ENCODE peak calls at places on chromosome 6, in six cellular contexts. K, Q, Z, R, M and P are unnamed samples.
A peak's percentile ranks its signal among the peaks of the same experiment; 100 is the strongest.

GRCh38 chr6:33696538-33697518 is 14.7 kb downstream of the UQCC2 start:
- DNase-seq in K (peak; percentile 79), Q (no peak), Z (no peak), R (peak; percentile 77), M (peak; percentile 62), P (peak; percentile 56)

GRCh38 chr6:89301586-89302194 is 13.4 kb downstream of the GABRR2 start:
- DNase-seq in K (no peak), Q (no peak), Z (no peak), R (no peak), M (no peak), P (no peak)

GRCh38 chr6:75257661-75258060 is 14.1 kb upstream of the COX7A2 start:
- DNase-seq in K (no peak), Q (no peak), Z (no peak), R (no peak), M (no peak), P (no peak)

GRCh38 chr6:151400473-151400872 is 9.1 kb upstream of the ZBTB2 start:
- DNase-seq in K (peak; percentile 31), Q (no peak), Z (no peak), R (no peak), M (no peak), P (no peak)

GRCh38 chr6:14066782-14067406 is 50.7 kb upstream of the CD83 start:
- DNase-seq in K (peak; percentile 53), Q (no peak), Z (no peak), R (peak; percentile 73), M (peak; percentile 64), P (no peak)

GRCh38 chr6:119129968-119130484 is 51.6 kb upstream of the FAM184A start:
- DNase-seq in K (peak; percentile 39), Q (no peak), Z (no peak), R (peak; percentile 22), M (no peak), P (no peak)

GRCh38 chr6:45154679-45155078 is 173.5 kb upstream of the RUNX2 start:
- DNase-seq in K (no peak), Q (no peak), Z (no peak), R (no peak), M (no peak), P (no peak)

GRCh38 chr6:3088853-3089445 is 20.7 kb downstream of the RIPK1 start:
- DNase-seq in K (peak; percentile 40), Q (no peak), Z (no peak), R (no peak), M (no peak), P (no peak)

GRCh38 chr6:11203306-11204009 is 29.0 kb downstream of the NEDD9 start:
- DNase-seq in K (no peak), Q (no peak), Z (no peak), R (no peak), M (no peak), P (no peak)

GRCh38 chr6:150492507-150492906 is 107.2 kb upstream of the PLEKHG1 start:
- DNase-seq in K (no peak), Q (no peak), Z (no peak), R (peak; percentile 93), M (no peak), P (no peak)

GRCh38 chr6:43477235-43478007 is at the start of gene TJAP1:
- DNase-seq in K (peak; percentile 70), Q (peak; percentile 99), Z (peak; percentile 96), R (peak; percentile 98), M (peak; percentile 93), P (peak; percentile 96)

GRCh38 chr6:157648561-157648960 is 174.5 kb upstream of the SNX9 start:
- DNase-seq in K (no peak), Q (no peak), Z (no peak), R (no peak), M (no peak), P (no peak)

GRCh38 chr6:119479860-119480655 is 130.5 kb upstream of the MAN1A1 start:
- DNase-seq in K (peak; percentile 20), Q (no peak), Z (no peak), R (no peak), M (no peak), P (no peak)

GRCh38 chr6:139262519-139263300 is 29.1 kb downstream of the TXLNB start:
- DNase-seq in K (no peak), Q (peak; percentile 34), Z (no peak), R (no peak), M (peak; percentile 44), P (no peak)

GRCh38 chr6:108904731-108905130 is 56.5 kb downstream of the ARMC2 start:
- DNase-seq in K (no peak), Q (no peak), Z (no peak), R (no peak), M (peak; percentile 32), P (no peak)

GRCh38 chr6:14924126-14925024 is 321.5 kb upstream of the JARID2 start:
- DNase-seq in K (no peak), Q (no peak), Z (no peak), R (peak; percentile 12), M (no peak), P (no peak)

GRCh38 chr6:321158-321438 is 28.8 kb downstream of the DUSP22 start:
- DNase-seq in K (no peak), Q (no peak), Z (no peak), R (no peak), M (no peak), P (no peak)

GRCh38 chr6:43292763-43293318 is 5.2 kb upstream of the SLC22A7 start:
- DNase-seq in K (no peak), Q (no peak), Z (no peak), R (no peak), M (no peak), P (no peak)

GRCh38 chr6:134764741-134765140 is 185.2 kb downstream of the ALDH8A1 start:
- DNase-seq in K (no peak), Q (no peak), Z (no peak), R (no peak), M (no peak), P (no peak)

GRCh38 chr6:168641455-168641854 is 200.5 kb downstream of the SMOC2 start:
- DNase-seq in K (no peak), Q (no peak), Z (no peak), R (no peak), M (no peak), P (no peak)

GRCh38 chr6:11331136-11331535 is 98.7 kb upstream of the NEDD9 start:
- DNase-seq in K (no peak), Q (no peak), Z (no peak), R (no peak), M (no peak), P (no peak)

GRCh38 chr6:45703041-45703739 is 312.5 kb downstream of the CLIC5 start:
- DNase-seq in K (no peak), Q (no peak), Z (no peak), R (no peak), M (no peak), P (no peak)

GRCh38 chr6:15207923-15208322 is 37.9 kb upstream of the JARID2 start:
- DNase-seq in K (no peak), Q (no peak), Z (no peak), R (peak; percentile 41), M (no peak), P (no peak)

GRCh38 chr6:84926756-84927155 is 162.4 kb upstream of the TBX18 start:
- DNase-seq in K (peak; percentile 46), Q (no peak), Z (no peak), R (peak; percentile 28), M (no peak), P (no peak)

GRCh38 chr6:170284866-170285469 is 5.9 kb downstream of the DLL1 start:
- DNase-seq in K (no peak), Q (no peak), Z (no peak), R (no peak), M (no peak), P (no peak)

GRCh38 chr6:159852877-159853276 is 37.9 kb upstream of the MAS1 start:
- DNase-seq in K (no peak), Q (no peak), Z (no peak), R (no peak), M (peak; percentile 44), P (no peak)

GRCh38 chr6:41278699-41279405 is 7.6 kb downstream of the TREM1 start:
- DNase-seq in K (peak; percentile 26), Q (peak; percentile 75), Z (peak; percentile 52), R (peak; percentile 78), M (peak; percentile 68), P (peak; percentile 83)

GRCh38 chr6:157613011-157613522 is 210.0 kb upstream of the SNX9 start:
- DNase-seq in K (peak; percentile 86), Q (no peak), Z (no peak), R (peak; percentile 91), M (no peak), P (no peak)